ENCODE peak calls at places on chromosomes 7 and 10, in ten cellular contexts. T is hepatocyte, F is GM23248, Q is neural progenitor cell, D is K562, O is OCI-LY7, C is PC-9, Y is SK-N-SH, X is mammary epithelial cell, B is fibroblast of lung. W is an unnamed sample.

GRCh38 chr10:16788125-16788524 is 29.1 kb downstream of the RSU1 start:
- DNase-seq in T (no peak), F (no peak), Q (no peak), D (no peak), O (no peak), C (no peak), Y (no peak), X (no peak), B (no peak), W (no peak)

GRCh38 chr7:92645531-92646061 is 55.4 kb upstream of the FAM133B start:
- DNase-seq in T (peak; percentile 66), F (no peak), Q (peak; percentile 25), D (no peak), O (peak; percentile 10), C (peak; percentile 79), Y (no peak), X (peak; percentile 68), B (no peak), W (no peak)

GRCh38 chr10:127889605-127890195 is 3.0 kb downstream of the CLRN3 start:
- DNase-seq in T (no peak), F (peak; percentile 74), Q (no peak), D (no peak), O (no peak), C (peak; percentile 51), Y (no peak), X (peak; percentile 49), B (peak; percentile 48), W (no peak)

GRCh38 chr10:51397695-51398094 is 301.7 kb downstream of the CSTF2T start:
- DNase-seq in T (peak; percentile 8), F (peak; percentile 88), Q (no peak), D (no peak), O (no peak), C (no peak), Y (no peak), X (peak; percentile 57), B (peak; percentile 75), W (no peak)

GRCh38 chr7:155885162-155886160 is 73.2 kb upstream of the SHH start:
- DNase-seq in T (peak; percentile 63), F (peak; percentile 34), Q (peak; percentile 45), D (no peak), O (no peak), C (no peak), Y (no peak), X (no peak), B (peak; percentile 86), W (peak; percentile 30)

GRCh38 chr10:79129361-79129997 is 60.7 kb downstream of the ZMIZ1 start:
- DNase-seq in T (peak; percentile 61), F (peak; percentile 67), Q (peak; percentile 88), D (peak; percentile 73), O (no peak), C (no peak), Y (peak; percentile 86), X (no peak), B (peak; percentile 58), W (peak; percentile 72)

GRCh38 chr10:112815238-112816032 is 134.6 kb upstream of the TCF7L2 start:
- DNase-seq in T (peak; percentile 23), F (peak; percentile 82), Q (no peak), D (no peak), O (no peak), C (peak; percentile 95), Y (no peak), X (peak; percentile 67), B (peak; percentile 29), W (no peak)

GRCh38 chr10:9762966-9763656 is 1254.6 kb upstream of the CELF2 start:
- DNase-seq in T (no peak), F (peak; percentile 91), Q (no peak), D (no peak), O (no peak), C (peak; percentile 37), Y (no peak), X (no peak), B (peak; percentile 93), W (no peak)

GRCh38 chr7:131625817-131626372 is 69.5 kb upstream of the PODXL start:
- DNase-seq in T (peak; percentile 71), F (peak; percentile 98), Q (peak; percentile 78), D (no peak), O (no peak), C (peak; percentile 96), Y (peak; percentile 56), X (peak; percentile 61), B (peak; percentile 18), W (peak; percentile 55)

GRCh38 chr10:14712991-14713422 is 61.7 kb downstream of the FAM107B start:
- DNase-seq in T (no peak), F (no peak), Q (no peak), D (no peak), O (no peak), C (peak; percentile 90), Y (peak; percentile 29), X (no peak), B (peak; percentile 26), W (no peak)

GRCh38 chr10:123428302-123428701 is 237.9 kb upstream of the GPR26 start:
- DNase-seq in T (peak; percentile 16), F (no peak), Q (no peak), D (no peak), O (no peak), C (no peak), Y (no peak), X (no peak), B (no peak), W (no peak)

GRCh38 chr7:51141451-51141971 is 175.1 kb downstream of the COBL start:
- DNase-seq in T (peak; percentile 65), F (peak; percentile 77), Q (peak; percentile 59), D (no peak), O (peak; percentile 7), C (no peak), Y (no peak), X (peak; percentile 48), B (peak; percentile 57), W (peak; percentile 26)

GRCh38 chr7:145928937-145929336 is 187.7 kb upstream of the CNTNAP2 start:
- DNase-seq in T (no peak), F (no peak), Q (no peak), D (no peak), O (no peak), C (no peak), Y (no peak), X (no peak), B (no peak), W (no peak)

GRCh38 chr7:48390381-48391327 is 219.4 kb downstream of the ABCA13 start:
- DNase-seq in T (no peak), F (no peak), Q (no peak), D (no peak), O (no peak), C (no peak), Y (no peak), X (no peak), B (no peak), W (no peak)

GRCh38 chr7:98187138-98187502 is 24.1 kb upstream of the BHLHA15 start:
- DNase-seq in T (no peak), F (no peak), Q (no peak), D (no peak), O (no peak), C (no peak), Y (no peak), X (no peak), B (no peak), W (no peak)
- H3K36me3 ChIP-seq in T (no peaks in the 10 kb centered on the region), F (no peaks in the 10 kb centered on the region), Q (no peaks in the 10 kb centered on the region), D (peaks cover 21% of the 10 kb centered on the region), O (peaks cover 30% of the 10 kb centered on the region), C (peaks cover 6% of the 10 kb centered on the region), Y (peaks cover 10% of the 10 kb centered on the region), X (peaks cover 5% of the 10 kb centered on the region), B (peaks cover 4% of the 10 kb centered on the region), W (peaks cover 54% of the 10 kb centered on the region)

GRCh38 chr10:131817866-131818509 is 82.8 kb upstream of the PPP2R2D start:
- DNase-seq in T (no peak), F (no peak), Q (no peak), D (no peak), O (no peak), C (no peak), Y (peak; percentile 12), X (no peak), B (no peak), W (no peak)

GRCh38 chr10:131820626-131821025 is 80.2 kb upstream of the PPP2R2D start:
- DNase-seq in T (no peak), F (no peak), Q (no peak), D (no peak), O (no peak), C (no peak), Y (no peak), X (no peak), B (no peak), W (no peak)

GRCh38 chr10:131818510-131819234 is 82.1 kb upstream of the PPP2R2D start:
- DNase-seq in T (no peak), F (no peak), Q (no peak), D (no peak), O (no peak), C (no peak), Y (peak; percentile 20), X (no peak), B (no peak), W (no peak)

GRCh38 chr10:131821378-131822012 is 79.3 kb upstream of the PPP2R2D start:
- DNase-seq in T (no peak), F (no peak), Q (no peak), D (no peak), O (no peak), C (no peak), Y (no peak), X (no peak), B (no peak), W (no peak)

DNA sequence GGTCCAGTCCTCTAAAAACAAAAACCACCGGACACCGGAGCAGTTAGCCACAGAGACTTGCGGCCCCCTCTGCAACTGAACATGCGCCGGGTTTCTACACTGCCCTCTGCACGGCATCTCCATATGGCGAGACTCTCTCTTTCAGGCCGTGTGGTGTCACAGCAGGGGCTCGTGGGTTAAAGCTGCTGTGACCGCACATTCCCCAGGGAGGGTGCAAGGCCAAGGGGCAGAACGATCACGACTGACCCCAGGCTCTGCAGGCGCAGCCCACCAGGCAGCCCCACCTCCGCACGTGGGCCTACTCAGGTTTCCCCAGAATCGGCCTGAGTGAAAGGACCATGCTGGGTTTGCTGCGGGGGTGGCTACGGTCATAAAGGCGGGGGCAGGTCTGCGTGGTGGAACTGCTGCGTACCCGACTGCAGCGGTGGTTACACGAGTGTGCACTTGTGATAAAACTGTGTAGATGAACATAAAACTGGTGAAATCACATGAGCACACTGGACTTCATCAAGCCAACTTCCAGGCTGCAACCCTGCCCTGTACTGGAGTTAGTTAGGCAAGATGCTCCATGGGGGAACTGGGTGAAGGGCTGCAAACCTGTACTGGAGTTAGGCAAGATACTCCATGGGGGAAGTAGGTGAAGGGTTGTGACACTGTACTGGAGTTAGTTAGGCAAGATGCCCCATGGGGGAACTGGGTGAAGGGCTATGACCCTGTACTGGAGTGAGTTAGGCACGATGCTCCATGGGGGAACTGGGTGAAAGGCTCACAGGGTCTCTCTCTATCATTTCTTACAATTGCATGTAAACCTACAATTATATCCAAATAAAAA is 81.4 kb upstream of the PPP2R2D start:
- DNase-seq in T (no peak), F (no peak), Q (no peak), D (no peak), O (no peak), C (no peak), Y (peak; percentile 3), X (no peak), B (no peak), W (no peak)
- H2AFZ ChIP-seq in T (no peak overlapping the region), F (no peak overlapping the region), Q (no peak overlapping the region), D (no peak overlapping the region), O (no peak overlapping the region), C (no peak overlapping the region), Y (no peak overlapping the region), X (no peak overlapping the region), B (no peak overlapping the region), W (no peak overlapping the region)

GRCh38 chr7:158821173-158822021 is 7.9 kb downstream of the ESYT2 start:
- DNase-seq in T (peak; percentile 44), F (peak; percentile 94), Q (no peak), D (peak; percentile 44), O (no peak), C (peak; percentile 90), Y (no peak), X (peak; percentile 93), B (peak; percentile 70), W (no peak)
- H3K36me3 ChIP-seq in T (no peaks in the 10 kb centered on the region), F (no peaks in the 10 kb centered on the region), Q (no peaks in the 10 kb centered on the region), D (peaks cover 13% of the 10 kb centered on the region), O (no peaks in the 10 kb centered on the region), C (peaks cover 6% of the 10 kb centered on the region), Y (no peaks in the 10 kb centered on the region), X (no peaks in the 10 kb centered on the region), B (no peaks in the 10 kb centered on the region), W (peaks cover 2% of the 10 kb centered on the region)

GRCh38 chr7:40231796-40232195 is 97.0 kb downstream of the SUGCT start:
- DNase-seq in T (no peak), F (no peak), Q (no peak), D (no peak), O (no peak), C (no peak), Y (no peak), X (no peak), B (no peak), W (no peak)
- H2AFZ ChIP-seq in T (no peak overlapping the region), F (no peak overlapping the region), Q (no peak overlapping the region), D (no peak overlapping the region), O (peak overlapping the region; percentile 82), C (no peak overlapping the region), Y (no peak overlapping the region), X (peak overlapping the region; percentile 62), B (no peak overlapping the region), W (no peak overlapping the region)